ENCODE peak calls at places on chromosomes 12 and 14, in six cellular contexts. K, J, C, U, X and W are unnamed samples.

GRCh38 chr12:1740161-1740948 is 49.5 kb downstream of the ADIPOR2 start:
- DNase-seq in K (no peak), J (no peak), C (no peak), U (no peak), X (no peak), W (no peak)

GRCh38 chr12:52865090-52865944 is 16.5 kb upstream of the KRT78 start:
- DNase-seq in K (peak; percentile 63), J (peak; percentile 59), C (peak; percentile 97), U (peak; percentile 59), X (peak; percentile 84), W (peak; percentile 69)

GRCh38 chr12:54220092-54220557 is 31.3 kb upstream of the SMUG1 start:
- DNase-seq in K (peak; percentile 83), J (peak; percentile 82), C (peak; percentile 82), U (peak; percentile 61), X (peak; percentile 87), W (peak; percentile 72)

GRCh38 chr14:22850944-22851790 is 14.8 kb downstream of the MMP14 start:
- DNase-seq in K (peak; percentile 85), J (peak; percentile 94), C (peak; percentile 94), U (peak; percentile 98), X (peak; percentile 98), W (peak; percentile 67)

GRCh38 chr12:55996201-55996714 is 818 bp upstream of the SUOX start:
- DNase-seq in K (peak; percentile 52), J (peak; percentile 42), C (peak; percentile 92), U (peak; percentile 42), X (no peak), W (peak; percentile 53)

GRCh38 chr14:90439874-90440442 is 43.1 kb downstream of the CALM1 start:
- DNase-seq in K (no peak), J (no peak), C (no peak), U (no peak), X (no peak), W (no peak)

GRCh38 chr12:78146365-78146772 is 315.7 kb downstream of the NAV3 start:
- DNase-seq in K (no peak), J (no peak), C (peak; percentile 63), U (peak; percentile 47), X (no peak), W (peak; percentile 11)

GRCh38 chr12:64672925-64673409 is 62.7 kb downstream of the RASSF3 start:
- DNase-seq in K (no peak), J (peak; percentile 42), C (no peak), U (peak; percentile 57), X (no peak), W (no peak)

GRCh38 chr12:124774462-124775167 is 89.0 kb downstream of the SCARB1 start:
- DNase-seq in K (peak; percentile 63), J (peak; percentile 57), C (peak; percentile 90), U (peak; percentile 99), X (no peak), W (peak; percentile 51)

GRCh38 chr14:67068246-67068645 is 121.0 kb upstream of the GARIN2 start:
- DNase-seq in K (no peak), J (no peak), C (no peak), U (peak; percentile 65), X (no peak), W (no peak)

GRCh38 chr14:85468815-85469214 is 61.1 kb upstream of the FLRT2 start:
- DNase-seq in K (no peak), J (no peak), C (no peak), U (no peak), X (no peak), W (no peak)

GRCh38 chr14:68744613-68745012 is 48.3 kb downstream of the ZFP36L1 start:
- DNase-seq in K (no peak), J (no peak), C (no peak), U (no peak), X (no peak), W (no peak)

GRCh38 chr14:52103416-52103815 is 34.6 kb upstream of the NID2 start:
- DNase-seq in K (no peak), J (no peak), C (no peak), U (no peak), X (no peak), W (peak; percentile 69)

GRCh38 chr12:94401326-94401725 is 58.3 kb downstream of the CEP83 start:
- DNase-seq in K (no peak), J (no peak), C (no peak), U (no peak), X (no peak), W (no peak)

GRCh38 chr12:58557646-58558045 is 362.7 kb downstream of the LRIG3 start:
- DNase-seq in K (no peak), J (no peak), C (no peak), U (no peak), X (no peak), W (no peak)

GRCh38 chr12:110698171-110698902 is 9.4 kb upstream of the HVCN1 start:
- DNase-seq in K (peak; percentile 56), J (peak; percentile 83), C (peak; percentile 89), U (peak; percentile 81), X (peak; percentile 89), W (peak; percentile 64)

GRCh38 chr12:46659032-46659703 is 166.6 kb downstream of the SLC38A4 start:
- DNase-seq in K (no peak), J (no peak), C (no peak), U (peak; percentile 11), X (no peak), W (peak; percentile 20)

GRCh38 chr14:68779761-68780323 is 13.0 kb downstream of the ZFP36L1 start:
- DNase-seq in K (no peak), J (peak; percentile 49), C (peak; percentile 87), U (peak; percentile 97), X (no peak), W (peak; percentile 78)

GRCh38 chr14:70856851-70857498 is 47.7 kb upstream of the MAP3K9 start:
- DNase-seq in K (no peak), J (no peak), C (peak; percentile 86), U (peak; percentile 99), X (no peak), W (peak; percentile 31)

GRCh38 chr12:65535951-65536350 is 257.5 kb downstream of the MSRB3 start:
- DNase-seq in K (no peak), J (no peak), C (no peak), U (peak; percentile 49), X (no peak), W (no peak)

GRCh38 chr14:21068521-21069387 is 1.4 kb upstream of the ARHGEF40 start:
- DNase-seq in K (peak; percentile 63), J (peak; percentile 66), C (peak; percentile 88), U (peak; percentile 50), X (peak; percentile 82), W (no peak)

GRCh38 chr14:52402812-52403526 is 88.9 kb downstream of the PTGER2 start:
- DNase-seq in K (peak; percentile 23), J (no peak), C (no peak), U (peak; percentile 79), X (no peak), W (no peak)

GRCh38 chr14:76761849-76762616 is 765 bp downstream of the VASH1 start:
- DNase-seq in K (no peak), J (no peak), C (peak; percentile 68), U (no peak), X (peak; percentile 76), W (no peak)

GRCh38 chr12:75823475-75823874 is 208.1 kb downstream of the PHLDA1 start:
- DNase-seq in K (no peak), J (no peak), C (no peak), U (peak; percentile 50), X (no peak), W (no peak)

GRCh38 chr14:65301862-65302539 is 110.5 kb upstream of the FUT8 start:
- DNase-seq in K (no peak), J (no peak), C (no peak), U (no peak), X (no peak), W (no peak)

GRCh38 chr12:49108958-49109404 is 1.7 kb downstream of the LMBR1L start:
- DNase-seq in K (peak; percentile 78), J (peak; percentile 88), C (peak; percentile 42), U (peak; percentile 12), X (peak; percentile 78), W (no peak)

GRCh38 chr12:106136263-106136662 is 2.5 kb downstream of the NUAK1 start:
- DNase-seq in K (peak; percentile 96), J (peak; percentile 92), C (peak; percentile 95), U (peak; percentile 84), X (peak; percentile 97), W (peak; percentile 92)

GRCh38 chr12:106133136-106134087 is 5.3 kb downstream of the NUAK1 start:
- DNase-seq in K (no peak), J (no peak), C (no peak), U (peak; percentile 81), X (no peak), W (peak; percentile 61)

GRCh38 chr12:106134294-106134949 is 4.3 kb downstream of the NUAK1 start:
- DNase-seq in K (no peak), J (no peak), C (no peak), U (peak; percentile 54), X (no peak), W (no peak)

GRCh38 chr12:106135781-106136180 is 3.0 kb downstream of the NUAK1 start:
- DNase-seq in K (no peak), J (no peak), C (no peak), U (peak; percentile 67), X (no peak), W (no peak)

GRCh38 chr12:106135075-106135474 is 3.7 kb downstream of the NUAK1 start:
- DNase-seq in K (no peak), J (no peak), C (no peak), U (peak; percentile 87), X (no peak), W (no peak)
- H3K27ac ChIP-seq in K (no peak overlapping the region), J (peak overlapping the region; percentile 95), C (no peak overlapping the region), U (no peak overlapping the region), X (peak overlapping the region; percentile 69), W (no peak overlapping the region)

DNA sequence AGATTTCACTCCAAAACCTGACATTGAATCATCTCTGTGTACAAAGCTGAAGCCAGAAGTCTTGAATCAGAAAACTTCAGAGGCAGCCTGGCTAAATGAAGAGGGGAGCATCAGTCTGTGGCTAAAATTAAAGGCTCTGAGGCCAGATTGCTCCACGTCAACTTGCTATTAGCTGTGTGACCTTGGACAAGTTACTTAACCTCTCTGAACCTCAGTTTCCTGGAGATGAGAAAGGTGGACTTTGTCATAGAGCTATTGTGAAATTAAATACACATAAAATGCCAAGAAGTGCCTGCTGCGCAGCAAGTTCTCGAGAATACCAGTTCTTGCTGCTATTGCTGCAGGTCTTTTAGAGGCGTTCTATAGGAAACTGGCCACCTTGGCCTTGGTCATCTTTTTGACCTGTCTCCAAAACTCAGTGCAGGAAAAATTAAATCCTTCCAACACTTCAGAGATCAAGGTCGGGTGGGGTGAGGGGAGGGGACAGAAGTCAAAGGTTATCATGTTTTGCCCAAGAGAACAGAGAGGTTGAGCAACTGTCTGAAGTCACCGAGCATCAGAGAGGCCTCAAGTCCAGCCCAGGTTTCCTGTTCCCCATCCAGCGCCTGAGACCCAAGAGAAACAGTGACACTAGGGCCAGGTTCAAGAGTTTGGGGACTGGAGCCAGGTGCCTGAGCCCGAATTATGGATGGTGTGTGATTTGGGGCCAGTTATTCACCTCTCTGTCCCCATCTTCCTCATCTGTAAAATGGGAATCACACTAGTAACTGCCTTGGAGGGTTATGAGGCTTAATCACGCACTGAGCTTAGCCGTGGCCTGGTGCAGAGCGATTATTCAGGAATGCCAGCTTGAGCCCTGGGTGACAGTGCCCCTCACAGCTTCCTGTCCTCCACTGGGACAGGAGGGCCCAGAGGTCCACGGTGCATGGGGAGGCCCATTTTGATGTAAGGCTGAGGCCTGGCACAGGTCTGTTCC is 1.1 kb downstream of the SERPINA1 start:
- DNase-seq in K (no peak), J (no peak), C (no peak), U (no peak), X (no peak), W (no peak)
- H3K4me3 ChIP-seq in K (no peak overlapping the region), J (no peak overlapping the region), C (no peak overlapping the region), U (no peak overlapping the region), X (no peak overlapping the region), W (no peak overlapping the region)

GRCh38 chr12:57522019-57522886 is at the start of gene MBD6:
- DNase-seq in K (peak; percentile 84), J (peak; percentile 96), C (peak; percentile 100), U (peak; percentile 92), X (peak; percentile 97), W (no peak)
- H3K4me1 ChIP-seq in K (no peaks in the 10 kb centered on the region), J (peaks cover 21% of the 10 kb centered on the region), C (peaks cover 52% of the 10 kb centered on the region), U (peaks cover 29% of the 10 kb centered on the region), X (peaks cover 1% of the 10 kb centered on the region), W (peaks cover 62% of the 10 kb centered on the region)

GRCh38 chr12:26732010-26732908 is 100.7 kb downstream of the ITPR2 start:
- DNase-seq in K (no peak), J (no peak), C (no peak), U (no peak), X (no peak), W (no peak)
- H3K27ac ChIP-seq in K (no peak overlapping the region), J (no peak overlapping the region), C (no peak overlapping the region), U (no peak overlapping the region), X (no peak overlapping the region), W (no peak overlapping the region)